ENCODE peak calls at places on chromosomes 6 and 20, in six cellular contexts. L is CD4-positive, CD25-positive, alpha-beta regulatory T cell; P is ovary; Y is gastrocnemius medialis; E is psoas muscle; B is left lung. Q is an unnamed sample.

GRCh38 chr20:21520702-21521595 is 7.1 kb upstream of the NKX2-2 start:
- DNase-seq in P (no peak), B (peak), L (no peak), E (no peak), Y (no peak), Q (no peak)

GRCh38 chr6:12060780-12061619 is 48.9 kb downstream of the HIVEP1 start:
- DNase-seq in Y (peak), B (peak), P (no peak), E (peak), L (peak), Q (peak)

GRCh38 chr6:2744206-2744771 is 6.4 kb downstream of the MYLK4 start:
- DNase-seq in P (no peak), Y (peak), E (peak), L (no peak), B (no peak), Q (no peak)

GRCh38 chr20:18058661-18059467 is 1.1 kb upstream of the OVOL2 start:
- DNase-seq in E (no peak), Y (no peak), P (no peak), L (no peak), B (peak), Q (no peak)

GRCh38 chr6:17588011-17588410 is 12.1 kb upstream of the FAM8A1 start:
- DNase-seq in E (no peak), Y (no peak), P (no peak), L (no peak), B (no peak), Q (no peak)

GRCh38 chr6:112372213-112372806 is 25.2 kb downstream of the RFPL4B start:
- DNase-seq in L (no peak), P (no peak), B (no peak), E (no peak), Y (no peak), Q (no peak)

GRCh38 chr6:142694054-142694453 is 250.9 kb downstream of the HIVEP2 start:
- DNase-seq in L (no peak), P (no peak), E (no peak), B (no peak), Y (no peak), Q (no peak)

GRCh38 chr6:12485837-12486236 is 195.7 kb downstream of the EDN1 start:
- DNase-seq in B (no peak), Y (no peak), P (no peak), L (no peak), E (no peak), Q (no peak)

DNA sequence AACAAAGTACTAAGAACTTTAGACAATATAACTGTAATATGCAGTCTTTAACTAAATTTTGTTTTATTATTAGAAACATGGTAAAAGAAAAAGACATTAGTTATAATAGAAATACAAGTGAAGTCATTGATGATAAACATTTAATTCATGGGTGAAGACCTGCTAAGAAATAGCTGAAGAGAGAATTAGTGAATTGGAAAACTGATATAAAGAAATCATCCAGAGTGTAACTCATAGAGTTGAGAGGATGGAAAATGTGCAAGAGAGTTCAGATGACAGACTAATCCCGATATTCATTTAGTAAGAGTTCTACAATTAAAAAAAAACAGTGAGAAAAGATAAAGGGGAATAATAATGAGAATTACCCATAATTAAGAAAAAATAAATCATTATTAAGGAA is 220.7 kb upstream of the THBS2 start:
- DNase-seq in Y (no peak), B (no peak), P (no peak), L (no peak), E (no peak), Q (no peak)
- H3K4me3 ChIP-seq in Y (no peak), B (no peak), P (no peak), L (no peak), E (no peak), Q (no peak)

GRCh38 chr20:62777528-62777830 is 18.8 kb upstream of the MRGBP start:
- DNase-seq in B (no peak), Y (no peak), E (no peak), P (no peak), L (no peak), Q (no peak)
- H3K4me3 ChIP-seq in B (no peak), Y (no peak), E (no peak), P (no peak), L (no peak), Q (no peak)

GRCh38 chr20:14568225-14568624 is 230.8 kb upstream of the FLRT3 start:
- DNase-seq in B (no peak), P (no peak), E (no peak), L (no peak), Y (no peak), Q (no peak)
- H3K4me3 ChIP-seq in B (no peak), P (no peak), E (no peak), L (no peak), Y (no peak), Q (no peak)

GRCh38 chr6:44249082-44249748 is 2.3 kb downstream of the HSP90AB1 start:
- DNase-seq in Y (no peak), E (no peak), B (peak), P (peak), L (no peak), Q (no peak)
- H3K4me3 ChIP-seq in Y (no peak), E (peak), B (peak), P (no peak), L (peak), Q (peak)

DNA sequence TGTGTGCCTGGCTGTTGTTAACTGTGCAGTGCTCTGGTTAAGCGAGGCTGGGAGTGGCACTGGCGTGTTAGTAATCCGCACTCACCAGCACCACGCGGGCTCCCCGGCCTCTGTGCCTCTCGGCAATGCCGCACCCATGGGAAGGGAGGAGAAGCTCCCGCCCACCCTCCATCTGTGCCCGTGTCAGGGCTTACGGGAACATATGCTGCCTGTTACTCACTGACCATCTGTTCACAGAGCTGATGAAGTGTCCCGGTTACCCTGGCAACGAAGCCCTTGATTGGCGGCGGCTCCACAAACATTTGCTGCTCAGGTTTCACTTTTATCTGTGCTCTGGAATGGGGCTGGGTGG is 114.7 kb downstream of the PSMB1 start:
- DNase-seq in Y (peak), E (peak), B (peak), L (no peak), P (peak), Q (peak)
- H3K4me3 ChIP-seq in Y (peak), E (peak), B (peak), L (no peak), P (peak), Q (peak)

GRCh38 chr20:63412889-63413288 is 51.7 kb upstream of the CHRNA4 start:
- DNase-seq in Y (no peak), P (no peak), L (no peak), B (no peak), E (no peak), Q (no peak)
- H3K4me3 ChIP-seq in Y (no peak), P (no peak), L (no peak), B (no peak), E (no peak), Q (no peak)

DNA sequence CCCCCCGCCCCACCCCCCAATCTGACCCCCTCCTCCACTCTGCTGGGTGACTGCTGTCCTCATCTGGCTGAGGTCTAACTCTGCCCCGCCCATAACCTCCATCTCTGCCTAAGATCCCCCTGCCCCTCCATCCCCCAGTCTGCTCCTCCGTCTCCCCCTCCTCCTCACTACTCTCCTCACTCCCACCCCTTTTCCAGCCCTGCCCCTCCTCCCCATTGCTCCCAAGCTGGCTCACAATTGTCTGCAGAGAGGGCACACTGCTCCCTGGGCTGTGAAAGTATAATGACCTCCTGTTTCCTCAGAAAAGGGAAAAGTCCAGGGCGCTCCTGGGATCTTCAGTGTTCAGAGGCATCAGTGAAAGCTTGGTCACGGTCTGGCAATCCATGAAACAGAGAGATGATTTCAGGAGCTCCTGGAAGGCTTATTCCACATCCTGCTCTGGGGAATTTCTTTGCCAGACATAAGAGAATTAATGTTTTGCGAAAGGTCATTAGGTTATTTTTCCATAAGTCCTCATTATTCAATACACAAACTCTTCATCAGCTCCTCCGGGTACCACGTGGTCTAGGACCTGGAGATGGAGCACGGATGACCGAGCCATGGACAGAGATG is 21.5 kb downstream of the CST5 start:
- DNase-seq in L (no peak), B (no peak), Y (no peak), E (no peak), P (no peak), Q (no peak)
- H3K4me3 ChIP-seq in L (no peak), B (no peak), Y (no peak), E (no peak), P (no peak), Q (no peak)

GRCh38 chr6:88167625-88167937 is 1.4 kb upstream of the CNR1 start:
- DNase-seq in B (no peak), E (no peak), Y (no peak), L (no peak), P (no peak), Q (no peak)
- H3K4me3 ChIP-seq in B (no peak), E (peak), Y (peak), L (no peak), P (peak), Q (peak)

GRCh38 chr20:57747889-57748456 is 38.2 kb upstream of the PMEPA1 start:
- DNase-seq in B (no peak), L (no peak), E (no peak), P (peak), Y (no peak), Q (no peak)

GRCh38 chr20:57746832-57747404 is 37.1 kb upstream of the PMEPA1 start:
- DNase-seq in L (no peak), P (no peak), B (no peak), E (no peak), Y (no peak), Q (no peak)

GRCh38 chr20:57749131-57749690 is 39.4 kb upstream of the PMEPA1 start:
- DNase-seq in E (no peak), Y (no peak), P (no peak), B (peak), L (no peak), Q (no peak)

GRCh38 chr20:57749861-57750260 is 40.0 kb upstream of the PMEPA1 start:
- DNase-seq in P (no peak), E (no peak), L (no peak), Y (no peak), B (no peak), Q (no peak)

GRCh38 chr20:57748601-57749130 is 38.9 kb upstream of the PMEPA1 start:
- DNase-seq in Y (peak), L (peak), B (peak), E (peak), P (peak), Q (peak)
- H3K4me3 ChIP-seq in Y (peak), L (no peak), B (peak), E (peak), P (peak), Q (peak)